ENCODE peak calls at places on chromosomes 12 and 14, in four cellular contexts. G, X, M and U are unnamed samples.

GRCh38 chr12:120692524-120693033 is 5.6 kb downstream of the MLEC start:
- DNase-seq in G (no peak), X (no peak), M (no peak), U (no peak)

GRCh38 chr14:106442857-106443256 is 916.5 kb downstream of the TMEM121 start:
- DNase-seq in G (no peak), X (no peak), M (no peak), U (peak; percentile 35)

GRCh38 chr12:50166776-50167025 is 468 bp downstream of the CERS5 start:
- DNase-seq in G (no peak), X (no peak), M (no peak), U (no peak)

GRCh38 chr12:26937443-26937862 is 328 bp downstream of the INTS13 start:
- DNase-seq in G (no peak), X (no peak), M (no peak), U (no peak)

GRCh38 chr14:74424606-74425005 is 1.4 kb downstream of the SYNDIG1L start:
- DNase-seq in G (no peak), X (no peak), M (no peak), U (no peak)

GRCh38 chr14:96497087-96497486 is 5.1 kb upstream of the PAPOLA start:
- DNase-seq in G (no peak), X (no peak), M (no peak), U (no peak)

GRCh38 chr12:55932546-55932919 is 1.6 kb downstream of the DGKA start:
- DNase-seq in G (no peak), X (no peak), M (peak; percentile 41), U (no peak)

GRCh38 chr12:7289743-7290142 is 14.1 kb upstream of the ACSM4 start:
- DNase-seq in G (no peak), X (no peak), M (peak; percentile 5), U (no peak)

GRCh38 chr12:116201908-116202307 is 75.6 kb downstream of the MED13L start:
- DNase-seq in G (no peak), X (no peak), M (no peak), U (no peak)

GRCh38 chr12:65785500-65785899 is 38.8 kb upstream of the HMGA2 start:
- DNase-seq in G (no peak), X (no peak), M (no peak), U (no peak)